ENCODE peak calls at places on chromosome 7, in six cellular contexts. One of them, this sample, is unnamed.

GRCh38 chr7:18361756-18362155 is 133.8 kb upstream of the HDAC9 start:
- DNase-seq in adipocyte: no peak
- DNase-seq in fibroblast of the aortic adventitia: peak
- DNase-seq in AG04449: no peak
- DNase-seq in AG04450: no peak
- DNase-seq in thyroid gland: peak
- DNase-seq in this sample: peak

GRCh38 chr7:50954716-50955115 is 172.0 kb upstream of the GRB10 start:
- DNase-seq in adipocyte: no peak
- DNase-seq in fibroblast of the aortic adventitia: no peak
- DNase-seq in thyroid gland: no peak
- DNase-seq in AG04449: no peak
- DNase-seq in AG04450: no peak
- DNase-seq in this sample: peak

GRCh38 chr7:135160858-135161653 is 9.5 kb downstream of the CYREN start:
- DNase-seq in fibroblast of the aortic adventitia: peak
- DNase-seq in thyroid gland: no peak
- DNase-seq in adipocyte: no peak
- DNase-seq in AG04450: no peak
- DNase-seq in AG04449: no peak
- DNase-seq in this sample: peak

GRCh38 chr7:141251180-141251579 is 177.3 kb downstream of the TMEM178B start:
- DNase-seq in thyroid gland: no peak
- DNase-seq in adipocyte: no peak
- DNase-seq in AG04449: no peak
- DNase-seq in AG04450: no peak
- DNase-seq in fibroblast of the aortic adventitia: no peak
- DNase-seq in this sample: no peak

GRCh38 chr7:80583901-80584300 is 54.5 kb upstream of the CD36 start:
- DNase-seq in fibroblast of the aortic adventitia: peak
- DNase-seq in AG04449: peak
- DNase-seq in AG04450: no peak
- DNase-seq in thyroid gland: peak
- DNase-seq in adipocyte: peak
- DNase-seq in this sample: peak

GRCh38 chr7:98049034-98049433 is 57.6 kb upstream of the LMTK2 start:
- DNase-seq in fibroblast of the aortic adventitia: no peak
- DNase-seq in AG04450: no peak
- DNase-seq in adipocyte: no peak
- DNase-seq in thyroid gland: no peak
- DNase-seq in AG04449: no peak
- DNase-seq in this sample: no peak

GRCh38 chr7:135858379-135858778 is 109.8 kb upstream of the FAM180A start:
- DNase-seq in adipocyte: no peak
- DNase-seq in thyroid gland: no peak
- DNase-seq in fibroblast of the aortic adventitia: no peak
- DNase-seq in AG04450: no peak
- DNase-seq in AG04449: no peak
- DNase-seq in this sample: no peak

GRCh38 chr7:18648849-18649758 is 153.6 kb downstream of the HDAC9 start:
- DNase-seq in thyroid gland: no peak
- DNase-seq in AG04450: no peak
- DNase-seq in fibroblast of the aortic adventitia: no peak
- DNase-seq in adipocyte: peak
- DNase-seq in AG04449: no peak
- DNase-seq in this sample: no peak

GRCh38 chr7:122337011-122337410 is 32.5 kb upstream of the FEZF1 start:
- DNase-seq in fibroblast of the aortic adventitia: no peak
- DNase-seq in AG04450: no peak
- DNase-seq in adipocyte: no peak
- DNase-seq in thyroid gland: no peak
- DNase-seq in AG04449: no peak
- DNase-seq in this sample: no peak

GRCh38 chr7:86962623-86963022 is 96.8 kb downstream of the ELAPOR2 start:
- DNase-seq in AG04449: no peak
- DNase-seq in adipocyte: no peak
- DNase-seq in fibroblast of the aortic adventitia: no peak
- DNase-seq in AG04450: no peak
- DNase-seq in thyroid gland: no peak
- DNase-seq in this sample: no peak

GRCh38 chr7:105241198-105241597 is 147.5 kb downstream of the SRPK2 start:
- DNase-seq in thyroid gland: no peak
- DNase-seq in AG04449: no peak
- DNase-seq in adipocyte: no peak
- DNase-seq in AG04450: no peak
- DNase-seq in fibroblast of the aortic adventitia: no peak
- DNase-seq in this sample: no peak

GRCh38 chr7:105708681-105709080 is 127.4 kb upstream of the EFCAB10 start:
- DNase-seq in AG04449: no peak
- DNase-seq in AG04450: no peak
- DNase-seq in thyroid gland: no peak
- DNase-seq in adipocyte: no peak
- DNase-seq in fibroblast of the aortic adventitia: no peak
- DNase-seq in this sample: no peak

GRCh38 chr7:43585521-43585920 is 2.6 kb downstream of the STK17A start:
- DNase-seq in AG04449: no peak
- DNase-seq in fibroblast of the aortic adventitia: peak
- DNase-seq in thyroid gland: no peak
- DNase-seq in AG04450: no peak
- DNase-seq in adipocyte: peak
- DNase-seq in this sample: peak

GRCh38 chr7:67018940-67019339 is 22.3 kb downstream of the TYW1 start:
- DNase-seq in AG04450: no peak
- DNase-seq in adipocyte: no peak
- DNase-seq in thyroid gland: no peak
- DNase-seq in fibroblast of the aortic adventitia: no peak
- DNase-seq in AG04449: no peak
- DNase-seq in this sample: no peak

GRCh38 chr7:121113288-121113687 is 124.8 kb downstream of the CPED1 start:
- DNase-seq in AG04449: peak
- DNase-seq in thyroid gland: no peak
- DNase-seq in fibroblast of the aortic adventitia: no peak
- DNase-seq in adipocyte: peak
- DNase-seq in AG04450: no peak
- DNase-seq in this sample: peak

GRCh38 chr7:151888716-151889115 is 11.8 kb upstream of the PRKAG2 start:
- DNase-seq in AG04449: no peak
- DNase-seq in adipocyte: no peak
- DNase-seq in AG04450: no peak
- DNase-seq in thyroid gland: no peak
- DNase-seq in fibroblast of the aortic adventitia: no peak
- DNase-seq in this sample: no peak

GRCh38 chr7:99380032-99380822 is 5.7 kb downstream of the ARPC1B start:
- DNase-seq in adipocyte: peak
- DNase-seq in fibroblast of the aortic adventitia: peak
- DNase-seq in thyroid gland: no peak
- DNase-seq in AG04449: no peak
- DNase-seq in AG04450: no peak
- DNase-seq in this sample: peak

GRCh38 chr7:102304668-102305067 is 18.0 kb downstream of the SH2B2 start:
- DNase-seq in adipocyte: no peak
- DNase-seq in fibroblast of the aortic adventitia: no peak
- DNase-seq in AG04449: no peak
- DNase-seq in thyroid gland: no peak
- DNase-seq in AG04450: no peak
- DNase-seq in this sample: no peak

GRCh38 chr7:116231543-116232401 is 21.4 kb downstream of the TES start:
- DNase-seq in AG04449: no peak
- DNase-seq in AG04450: no peak
- DNase-seq in thyroid gland: no peak
- DNase-seq in adipocyte: peak
- DNase-seq in fibroblast of the aortic adventitia: peak
- DNase-seq in this sample: peak

GRCh38 chr7:94276797-94277196 is 117.9 kb upstream of the COL1A2 start:
- DNase-seq in AG04450: no peak
- DNase-seq in AG04449: no peak
- DNase-seq in thyroid gland: peak
- DNase-seq in fibroblast of the aortic adventitia: peak
- DNase-seq in adipocyte: peak
- DNase-seq in this sample: peak

GRCh38 chr7:74542558-74543117 is 88.9 kb downstream of the GTF2IRD1 start:
- DNase-seq in fibroblast of the aortic adventitia: no peak
- DNase-seq in AG04450: no peak
- DNase-seq in thyroid gland: no peak
- DNase-seq in AG04449: no peak
- DNase-seq in adipocyte: no peak
- DNase-seq in this sample: peak

GRCh38 chr7:151379193-151379520 is 30.7 kb downstream of the WDR86 start:
- DNase-seq in AG04449: no peak
- DNase-seq in adipocyte: no peak
- DNase-seq in fibroblast of the aortic adventitia: no peak
- DNase-seq in thyroid gland: no peak
- DNase-seq in AG04450: no peak
- DNase-seq in this sample: no peak

GRCh38 chr7:12759112-12759511 is 71.7 kb downstream of the ARL4A start:
- DNase-seq in AG04450: no peak
- DNase-seq in thyroid gland: no peak
- DNase-seq in AG04449: no peak
- DNase-seq in adipocyte: peak
- DNase-seq in fibroblast of the aortic adventitia: peak
- DNase-seq in this sample: peak
- H3K4me3 ChIP-seq in AG04450: no peak
- H3K4me3 ChIP-seq in thyroid gland: no peak
- H3K4me3 ChIP-seq in AG04449: no peak
- H3K4me3 ChIP-seq in adipocyte: no peak
- H3K4me3 ChIP-seq in fibroblast of the aortic adventitia: no peak
- H3K4me3 ChIP-seq in this sample: no peak

DNA sequence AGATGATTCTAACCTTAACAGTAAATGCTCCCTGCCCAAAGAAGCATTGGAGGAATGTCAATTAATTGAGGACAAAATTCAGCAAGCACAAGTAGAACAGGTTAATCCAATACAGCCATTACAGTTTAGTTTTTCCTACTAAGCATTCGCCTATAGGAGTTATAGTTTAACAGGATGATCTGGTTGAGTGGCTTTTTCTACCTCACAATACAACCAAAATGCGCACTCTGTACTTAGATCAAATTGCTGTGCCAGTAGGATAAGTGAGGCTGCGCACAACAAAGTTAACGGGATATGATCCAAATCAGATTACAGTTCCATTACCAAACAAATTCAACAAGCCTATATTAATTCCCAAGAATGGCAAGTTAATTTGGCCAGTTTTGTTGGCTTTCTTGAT is 117.1 kb upstream of the TRIM24 start:
- DNase-seq in AG04450: no peak
- DNase-seq in fibroblast of the aortic adventitia: no peak
- DNase-seq in adipocyte: no peak
- DNase-seq in thyroid gland: no peak
- DNase-seq in AG04449: no peak
- DNase-seq in this sample: no peak
- H3K4me3 ChIP-seq in AG04450: no peak
- H3K4me3 ChIP-seq in fibroblast of the aortic adventitia: no peak
- H3K4me3 ChIP-seq in adipocyte: no peak
- H3K4me3 ChIP-seq in thyroid gland: no peak
- H3K4me3 ChIP-seq in AG04449: no peak
- H3K4me3 ChIP-seq in this sample: no peak

GRCh38 chr7:157000047-157000726 is 10.3 kb downstream of the MNX1 start:
- DNase-seq in thyroid gland: no peak
- DNase-seq in adipocyte: no peak
- DNase-seq in AG04449: no peak
- DNase-seq in AG04450: no peak
- DNase-seq in fibroblast of the aortic adventitia: no peak
- DNase-seq in this sample: no peak

GRCh38 chr7:157003445-157004049 is 6.9 kb downstream of the MNX1 start:
- DNase-seq in AG04450: no peak
- DNase-seq in AG04449: no peak
- DNase-seq in adipocyte: no peak
- DNase-seq in thyroid gland: no peak
- DNase-seq in fibroblast of the aortic adventitia: no peak
- DNase-seq in this sample: no peak

GRCh38 chr7:157000741-157001653 is 9.5 kb downstream of the MNX1 start:
- DNase-seq in thyroid gland: no peak
- DNase-seq in fibroblast of the aortic adventitia: no peak
- DNase-seq in AG04450: no peak
- DNase-seq in adipocyte: no peak
- DNase-seq in AG04449: no peak
- DNase-seq in this sample: no peak

GRCh38 chr7:157002819-157003421 is 7.5 kb downstream of the MNX1 start:
- DNase-seq in AG04449: no peak
- DNase-seq in fibroblast of the aortic adventitia: no peak
- DNase-seq in adipocyte: no peak
- DNase-seq in thyroid gland: no peak
- DNase-seq in AG04450: no peak
- DNase-seq in this sample: no peak

DNA sequence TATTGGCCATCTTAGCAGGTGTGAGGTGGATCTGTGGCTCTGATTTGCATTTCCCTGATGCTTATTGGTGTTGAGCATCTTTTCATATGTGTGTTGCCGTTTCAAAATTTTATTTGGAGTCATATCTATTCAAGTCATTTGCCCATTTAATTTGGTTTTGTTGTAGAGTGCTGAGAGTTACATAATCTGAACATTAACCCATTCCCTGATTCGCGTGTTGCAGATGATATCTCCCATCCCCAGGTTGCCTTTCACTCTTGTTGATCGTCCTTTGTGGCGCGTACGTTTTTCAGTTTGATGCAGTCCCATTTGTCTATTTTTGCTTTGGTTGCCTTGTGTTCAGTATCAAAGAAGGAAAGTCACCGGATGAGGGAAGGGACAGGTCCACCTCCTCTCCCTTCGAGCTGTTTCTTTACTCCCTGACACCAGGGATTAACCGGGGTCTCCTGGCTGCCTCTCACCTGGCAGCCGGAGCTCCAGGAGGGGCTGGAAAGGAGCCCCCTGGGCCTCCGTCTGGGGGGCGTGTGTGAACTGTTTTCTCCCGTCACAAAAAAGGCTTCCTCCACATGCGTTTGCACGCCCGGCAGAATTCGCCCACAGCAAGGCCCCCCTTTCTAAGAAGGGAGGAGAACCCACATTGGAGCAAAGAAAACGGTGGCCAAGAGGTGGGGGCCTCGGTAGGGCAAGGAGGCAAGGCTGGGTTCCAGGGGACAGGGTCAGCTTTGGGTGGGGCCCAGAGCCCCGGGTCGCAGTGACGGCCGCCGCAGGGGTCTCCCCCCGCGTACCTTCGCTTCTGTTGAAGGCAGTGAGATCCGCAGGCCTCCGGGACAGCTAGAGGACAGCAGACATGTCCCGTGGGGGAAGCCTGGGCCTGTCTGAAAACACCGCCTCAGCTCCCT is 8.3 kb downstream of the MNX1 start:
- DNase-seq in adipocyte: no peak
- DNase-seq in AG04450: no peak
- DNase-seq in fibroblast of the aortic adventitia: no peak
- DNase-seq in AG04449: no peak
- DNase-seq in thyroid gland: no peak
- DNase-seq in this sample: no peak
- H3K4me3 ChIP-seq in adipocyte: no peak
- H3K4me3 ChIP-seq in AG04450: no peak
- H3K4me3 ChIP-seq in fibroblast of the aortic adventitia: no peak
- H3K4me3 ChIP-seq in AG04449: no peak
- H3K4me3 ChIP-seq in thyroid gland: no peak
- H3K4me3 ChIP-seq in this sample: no peak

DNA sequence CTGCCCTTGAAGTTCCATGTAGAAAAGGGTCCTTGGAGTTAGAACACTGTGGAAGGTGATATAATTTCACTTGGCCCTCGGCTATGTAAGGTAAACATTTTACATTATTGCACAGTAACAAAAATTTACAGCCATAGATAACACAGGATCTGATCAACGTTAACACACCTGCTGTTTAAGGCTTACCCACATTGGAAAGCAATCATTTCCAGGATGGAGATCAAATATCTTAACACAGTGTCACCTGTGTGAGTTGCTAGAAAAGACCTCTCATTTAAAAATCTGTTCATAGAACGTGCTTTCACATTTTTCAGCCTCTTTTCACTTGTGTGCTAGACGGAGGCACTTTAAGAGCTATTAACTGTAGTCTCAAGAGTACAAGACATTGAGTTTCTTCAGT is 1.9 kb downstream of the TMEM229A start:
- DNase-seq in thyroid gland: no peak
- DNase-seq in fibroblast of the aortic adventitia: no peak
- DNase-seq in AG04449: no peak
- DNase-seq in adipocyte: no peak
- DNase-seq in AG04450: no peak
- DNase-seq in this sample: no peak
- H3K4me3 ChIP-seq in thyroid gland: no peak
- H3K4me3 ChIP-seq in fibroblast of the aortic adventitia: no peak
- H3K4me3 ChIP-seq in AG04449: no peak
- H3K4me3 ChIP-seq in adipocyte: no peak
- H3K4me3 ChIP-seq in AG04450: no peak
- H3K4me3 ChIP-seq in this sample: no peak